ENCODE peak calls at places on chromosomes 13 and 19, in four cellular contexts. One of them, this sample, is unnamed.

GRCh38 chr13:109332501-109333499 is 453.6 kb downstream of the IRS2 start:
- DNase-seq in HepG2: no peak
- DNase-seq in GM23338: peak
- DNase-seq in WTC11: peak
- DNase-seq in this sample: no peak

GRCh38 chr13:52162279-52163101 is 3.1 kb upstream of the NEK3 start:
- DNase-seq in HepG2: peak
- DNase-seq in GM23338: no peak
- DNase-seq in WTC11: no peak
- DNase-seq in this sample: no peak

GRCh38 chr13:41145136-41145908 is 12.7 kb upstream of the KBTBD6 start:
- DNase-seq in HepG2: no peak
- DNase-seq in GM23338: no peak
- DNase-seq in WTC11: no peak
- DNase-seq in this sample: no peak

GRCh38 chr13:100139822-100140221 is 50.9 kb downstream of the PCCA start:
- DNase-seq in HepG2: peak
- DNase-seq in GM23338: no peak
- DNase-seq in WTC11: no peak
- DNase-seq in this sample: no peak

GRCh38 chr19:38917516-38917915 is 5.5 kb upstream of the CCER2 start:
- DNase-seq in HepG2: no peak
- DNase-seq in GM23338: no peak
- DNase-seq in WTC11: no peak
- DNase-seq in this sample: no peak

GRCh38 chr19:35696835-35697234 is 7.5 kb upstream of the ZBTB32 start:
- DNase-seq in HepG2: peak
- DNase-seq in GM23338: no peak
- DNase-seq in WTC11: no peak
- DNase-seq in this sample: peak

GRCh38 chr19:47253467-47253881 is 2.9 kb upstream of the CCDC9 start:
- DNase-seq in HepG2: peak
- DNase-seq in GM23338: no peak
- DNase-seq in WTC11: no peak
- DNase-seq in this sample: no peak

GRCh38 chr19:35554076-35554475 is 8.7 kb downstream of the TMEM147 start:
- DNase-seq in HepG2: no peak
- DNase-seq in GM23338: no peak
- DNase-seq in WTC11: no peak
- DNase-seq in this sample: no peak

GRCh38 chr13:73794755-73795154 is 339.4 kb downstream of the KLF12 start:
- DNase-seq in HepG2: peak
- DNase-seq in GM23338: no peak
- DNase-seq in WTC11: no peak
- DNase-seq in this sample: no peak

GRCh38 chr13:79915386-79915785 is 425.5 kb downstream of the SPRY2 start:
- DNase-seq in HepG2: no peak
- DNase-seq in GM23338: no peak
- DNase-seq in WTC11: no peak
- DNase-seq in this sample: no peak

GRCh38 chr13:66700336-66700735 is 529.8 kb downstream of the PCDH9 start:
- DNase-seq in HepG2: no peak
- DNase-seq in GM23338: no peak
- DNase-seq in WTC11: no peak
- DNase-seq in this sample: no peak

GRCh38 chr19:13574933-13575332 is 68.7 kb upstream of the CACNA1A start:
- DNase-seq in HepG2: peak
- DNase-seq in GM23338: peak
- DNase-seq in WTC11: peak
- DNase-seq in this sample: no peak

GRCh38 chr13:109568273-109568900 is 218.0 kb downstream of the IRS2 start:
- DNase-seq in HepG2: peak
- DNase-seq in GM23338: no peak
- DNase-seq in WTC11: no peak
- DNase-seq in this sample: no peak

GRCh38 chr13:111020021-111020420 is 95.1 kb upstream of the ARHGEF7 start:
- DNase-seq in HepG2: no peak
- DNase-seq in GM23338: no peak
- DNase-seq in WTC11: no peak
- DNase-seq in this sample: no peak

GRCh38 chr19:4849019-4849418 is 17.5 kb upstream of the TICAM1 start:
- DNase-seq in HepG2: no peak
- DNase-seq in GM23338: no peak
- DNase-seq in WTC11: no peak
- DNase-seq in this sample: no peak

DNA sequence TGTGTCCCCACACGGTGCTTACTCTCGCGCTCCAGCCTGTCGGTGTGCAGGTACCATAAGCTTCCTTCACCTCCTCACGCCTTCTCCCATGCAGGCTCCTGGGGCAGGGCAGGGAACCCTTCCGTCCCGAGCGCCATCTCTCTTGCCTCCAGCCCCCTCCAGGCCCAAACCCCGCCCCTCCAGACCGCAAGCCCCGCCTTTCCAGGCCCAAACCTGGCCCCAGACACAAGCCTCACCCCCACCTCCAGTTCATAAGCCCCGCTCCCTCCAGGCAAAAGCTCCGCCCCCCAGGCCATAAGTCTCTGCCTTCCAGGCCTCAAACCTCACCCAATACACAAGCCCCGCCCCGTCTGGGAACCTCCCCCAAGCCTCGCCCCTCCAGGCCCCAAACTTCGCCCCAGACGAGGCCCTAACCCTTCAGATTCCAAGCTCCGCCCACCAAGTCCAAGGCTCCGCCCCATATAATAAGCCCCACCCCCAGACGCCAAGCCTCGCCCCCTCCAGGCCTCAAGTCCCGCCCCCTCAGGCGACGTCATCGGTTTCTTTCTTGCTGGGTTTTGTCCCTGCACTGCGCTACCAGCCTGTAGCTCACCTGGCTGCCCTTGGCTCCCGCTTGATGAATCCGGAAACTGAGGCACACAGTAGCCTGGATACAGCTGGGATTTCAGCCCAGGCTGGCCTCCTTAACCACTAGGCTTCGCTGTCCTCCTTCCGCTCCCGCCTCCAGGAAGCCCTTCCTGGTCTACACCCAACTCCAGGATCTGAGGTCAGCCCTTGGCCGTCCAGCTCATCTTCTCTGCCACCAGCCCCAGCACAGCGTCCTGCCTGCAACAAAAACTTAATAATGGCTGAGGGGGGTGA is 16.1 kb downstream of the MKNK2 start:
- DNase-seq in HepG2: no peak
- DNase-seq in GM23338: peak
- DNase-seq in WTC11: peak
- DNase-seq in this sample: no peak
- TF ChIP-seq CREB1 in HepG2: peak
- TF ChIP-seq CREB1 in GM23338: peak
- TF ChIP-seq CREB1 in WTC11: no peak
- TF ChIP-seq CREB1 in this sample: peak

GRCh38 chr13:20711301-20712044 is 8.0 kb downstream of the IL17D start:
- DNase-seq in HepG2: no peak
- DNase-seq in GM23338: peak
- DNase-seq in WTC11: peak
- DNase-seq in this sample: no peak
- TF ChIP-seq CREB1 in HepG2: no peak
- TF ChIP-seq CREB1 in GM23338: no peak
- TF ChIP-seq CREB1 in WTC11: no peak
- TF ChIP-seq CREB1 in this sample: no peak

GRCh38 chr19:5952193-5953033 is 25.5 kb downstream of the RANBP3 start:
- DNase-seq in HepG2: no peak
- DNase-seq in GM23338: no peak
- DNase-seq in WTC11: no peak
- DNase-seq in this sample: no peak
- TF ChIP-seq CREB1 in HepG2: no peak
- TF ChIP-seq CREB1 in GM23338: no peak
- TF ChIP-seq CREB1 in WTC11: no peak
- TF ChIP-seq CREB1 in this sample: no peak

DNA sequence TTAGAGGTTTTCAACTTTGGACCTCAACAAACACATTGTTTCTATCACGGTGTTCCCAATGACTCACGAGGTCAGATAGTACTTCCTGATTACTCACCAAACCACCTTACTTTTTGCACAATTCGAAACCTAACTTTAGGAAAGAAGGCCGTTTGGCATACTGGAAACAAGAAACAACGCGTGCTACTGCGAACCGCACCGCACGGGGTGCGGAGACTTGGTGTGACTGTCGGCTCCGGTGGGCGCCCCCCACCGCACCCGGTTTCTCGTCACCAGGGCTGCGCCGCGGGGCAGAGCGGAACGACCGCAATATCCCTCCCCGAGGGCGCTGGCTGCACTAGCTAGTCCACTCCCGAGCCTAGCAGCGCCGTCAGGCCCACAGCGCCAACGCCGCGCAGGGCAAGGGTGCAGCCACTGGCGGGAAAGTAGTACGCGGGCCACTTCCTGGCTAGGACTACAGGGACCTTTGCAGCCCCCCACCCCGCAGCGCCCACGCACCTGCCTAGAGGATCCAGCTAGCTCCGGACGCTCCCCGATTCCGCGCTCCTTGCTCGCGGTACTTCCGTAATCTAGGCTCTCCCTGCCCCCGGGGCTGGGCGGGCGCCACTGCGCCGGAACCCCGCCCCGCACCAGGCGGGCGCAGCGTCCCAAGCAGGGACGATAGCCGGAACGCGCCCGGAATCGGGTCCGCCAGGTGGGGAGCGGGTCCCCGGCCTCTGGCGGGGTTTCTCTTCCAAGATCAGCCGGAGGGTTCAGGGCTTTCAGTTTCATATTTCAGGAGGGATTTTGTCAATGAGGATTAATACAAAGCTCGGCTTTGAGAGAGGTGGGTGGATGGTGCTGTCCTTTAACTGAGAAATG is at the start of gene PARP4:
- DNase-seq in HepG2: peak
- DNase-seq in GM23338: peak
- DNase-seq in WTC11: peak
- DNase-seq in this sample: peak
- TF ChIP-seq CREB1 in HepG2: peak
- TF ChIP-seq CREB1 in GM23338: peak
- TF ChIP-seq CREB1 in WTC11: no peak
- TF ChIP-seq CREB1 in this sample: no peak

DNA sequence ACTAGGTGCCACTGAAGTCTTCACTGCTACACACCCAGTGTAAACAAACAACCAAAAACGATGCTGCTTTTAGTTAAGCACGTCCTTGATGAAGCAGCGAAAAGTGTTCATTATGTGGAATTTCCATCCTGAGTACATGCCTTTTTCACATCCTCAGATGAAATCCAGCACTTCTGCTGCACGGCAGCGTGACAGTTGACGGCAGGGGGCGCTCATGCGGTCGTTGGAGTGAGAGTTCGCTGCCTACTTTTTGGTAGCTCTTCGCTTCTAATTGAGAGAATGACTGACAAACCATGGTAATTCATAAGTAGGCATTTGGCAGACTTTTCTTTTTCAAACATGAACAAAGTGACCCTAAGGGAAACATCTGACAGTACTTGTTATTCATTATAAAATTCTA is 1124.9 kb downstream of the EFNB2 start:
- DNase-seq in HepG2: peak
- DNase-seq in GM23338: peak
- DNase-seq in WTC11: peak
- DNase-seq in this sample: no peak
- TF ChIP-seq CREB1 in HepG2: no peak
- TF ChIP-seq CREB1 in GM23338: no peak
- TF ChIP-seq CREB1 in WTC11: no peak
- TF ChIP-seq CREB1 in this sample: no peak

DNA sequence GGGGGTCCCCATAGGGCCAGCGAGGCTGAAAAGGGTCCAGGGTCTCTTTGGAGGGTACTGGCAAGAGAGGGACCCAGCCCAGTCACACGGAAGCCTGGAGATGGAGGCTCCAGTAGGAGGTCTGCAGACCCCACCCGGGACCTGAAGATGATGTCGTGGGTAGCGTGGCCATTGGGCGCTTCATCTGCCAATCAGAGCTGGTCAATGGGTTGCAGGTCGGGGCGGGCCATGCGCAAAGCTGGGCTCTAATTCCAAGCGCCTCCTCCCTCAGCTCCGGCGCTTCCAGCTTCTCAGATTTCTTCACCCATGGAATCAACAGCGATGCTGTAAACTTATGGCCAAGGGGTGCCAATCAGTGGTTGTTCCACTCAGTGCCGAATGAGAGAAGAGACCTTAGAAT is 10.9 kb downstream of the SIGLEC12 start:
- DNase-seq in HepG2: no peak
- DNase-seq in GM23338: peak
- DNase-seq in WTC11: peak
- DNase-seq in this sample: no peak
- TF ChIP-seq CREB1 in HepG2: no peak
- TF ChIP-seq CREB1 in GM23338: no peak
- TF ChIP-seq CREB1 in WTC11: no peak
- TF ChIP-seq CREB1 in this sample: no peak

GRCh38 chr19:40133491-40133890 is 42.7 kb upstream of the ZNF780A start:
- DNase-seq in HepG2: no peak
- DNase-seq in GM23338: no peak
- DNase-seq in WTC11: no peak
- DNase-seq in this sample: no peak

GRCh38 chr19:40130013-40130412 is 39.3 kb upstream of the ZNF780A start:
- DNase-seq in HepG2: no peak
- DNase-seq in GM23338: no peak
- DNase-seq in WTC11: no peak
- DNase-seq in this sample: no peak

GRCh38 chr19:40139533-40140287 is 49.0 kb upstream of the ZNF780A start:
- DNase-seq in HepG2: peak
- DNase-seq in GM23338: peak
- DNase-seq in WTC11: no peak
- DNase-seq in this sample: no peak

GRCh38 chr19:40136818-40137217 is 46.1 kb upstream of the ZNF780A start:
- DNase-seq in HepG2: no peak
- DNase-seq in GM23338: no peak
- DNase-seq in WTC11: no peak
- DNase-seq in this sample: no peak

GRCh38 chr19:40134866-40135265 is 44.1 kb upstream of the ZNF780A start:
- DNase-seq in HepG2: no peak
- DNase-seq in GM23338: no peak
- DNase-seq in WTC11: no peak
- DNase-seq in this sample: no peak
- TF ChIP-seq CREB1 in HepG2: no peak
- TF ChIP-seq CREB1 in GM23338: no peak
- TF ChIP-seq CREB1 in WTC11: no peak
- TF ChIP-seq CREB1 in this sample: no peak

GRCh38 chr13:70668983-70669382 is 560.7 kb upstream of the KLHL1 start:
- DNase-seq in HepG2: peak
- DNase-seq in GM23338: no peak
- DNase-seq in WTC11: no peak
- DNase-seq in this sample: no peak
- TF ChIP-seq CREB1 in HepG2: no peak
- TF ChIP-seq CREB1 in GM23338: no peak
- TF ChIP-seq CREB1 in WTC11: no peak
- TF ChIP-seq CREB1 in this sample: no peak

GRCh38 chr13:59951011-59951410 is 212.7 kb downstream of the DIAPH3 start:
- DNase-seq in HepG2: no peak
- DNase-seq in GM23338: no peak
- DNase-seq in WTC11: no peak
- DNase-seq in this sample: no peak
- TF ChIP-seq CREB1 in HepG2: no peak
- TF ChIP-seq CREB1 in GM23338: no peak
- TF ChIP-seq CREB1 in WTC11: no peak
- TF ChIP-seq CREB1 in this sample: no peak

This sample was measured in GM12878.